ENCODE peak calls at places on chromosomes 2 and 18, in nine cellular contexts. One of them, this sample, is unnamed.

GRCh38 chr2:214069254-214069653 is 341.6 kb upstream of the VWC2L start:
- DNase-seq in heart left ventricle: no peak
- DNase-seq in HuH-7.5: peak
- DNase-seq in activated naive CD8-positive, alpha-beta T cell treated with anti-CD3 and anti-CD28 coated beads, Interleukin-2, amount 50 U/mL, for 16 hours: no peak
- DNase-seq in activated naive CD4-positive, alpha-beta T cell treated with Interleukin-2 at 50 U/mL for 16 hours: no peak
- DNase-seq in RWPE1: peak
- DNase-seq in CD8-positive, alpha-beta T cell: no peak
- DNase-seq in lower leg skin: peak
- DNase-seq in left ventricle myocardium superior: no peak
- DNase-seq in this sample: no peak

GRCh38 chr2:105926960-105927678 is 182.4 kb downstream of the NCK2 start:
- DNase-seq in activated naive CD8-positive, alpha-beta T cell treated with anti-CD3 and anti-CD28 coated beads, Interleukin-2, amount 50 U/mL, for 16 hours: peak
- DNase-seq in RWPE1: no peak
- DNase-seq in activated naive CD4-positive, alpha-beta T cell treated with Interleukin-2 at 50 U/mL for 16 hours: peak
- DNase-seq in lower leg skin: no peak
- DNase-seq in heart left ventricle: no peak
- DNase-seq in CD8-positive, alpha-beta T cell: peak
- DNase-seq in left ventricle myocardium superior: no peak
- DNase-seq in HuH-7.5: no peak
- DNase-seq in this sample: peak

GRCh38 chr2:40184551-40184950 is 267.3 kb downstream of the SLC8A1 start:
- DNase-seq in left ventricle myocardium superior: no peak
- DNase-seq in activated naive CD8-positive, alpha-beta T cell treated with anti-CD3 and anti-CD28 coated beads, Interleukin-2, amount 50 U/mL, for 16 hours: no peak
- DNase-seq in activated naive CD4-positive, alpha-beta T cell treated with Interleukin-2 at 50 U/mL for 16 hours: no peak
- DNase-seq in CD8-positive, alpha-beta T cell: no peak
- DNase-seq in RWPE1: no peak
- DNase-seq in heart left ventricle: no peak
- DNase-seq in HuH-7.5: no peak
- DNase-seq in lower leg skin: no peak
- DNase-seq in this sample: no peak

GRCh38 chr2:234887277-234887676 is 64.5 kb upstream of the SH3BP4 start:
- DNase-seq in activated naive CD4-positive, alpha-beta T cell treated with Interleukin-2 at 50 U/mL for 16 hours: no peak
- DNase-seq in lower leg skin: no peak
- DNase-seq in HuH-7.5: no peak
- DNase-seq in left ventricle myocardium superior: no peak
- DNase-seq in RWPE1: no peak
- DNase-seq in heart left ventricle: no peak
- DNase-seq in activated naive CD8-positive, alpha-beta T cell treated with anti-CD3 and anti-CD28 coated beads, Interleukin-2, amount 50 U/mL, for 16 hours: no peak
- DNase-seq in CD8-positive, alpha-beta T cell: no peak
- DNase-seq in this sample: peak

GRCh38 chr2:68465081-68465916 is 1.8 kb downstream of the FBXO48 start:
- DNase-seq in HuH-7.5: no peak
- DNase-seq in left ventricle myocardium superior: no peak
- DNase-seq in activated naive CD4-positive, alpha-beta T cell treated with Interleukin-2 at 50 U/mL for 16 hours: peak
- DNase-seq in RWPE1: no peak
- DNase-seq in heart left ventricle: no peak
- DNase-seq in CD8-positive, alpha-beta T cell: no peak
- DNase-seq in activated naive CD8-positive, alpha-beta T cell treated with anti-CD3 and anti-CD28 coated beads, Interleukin-2, amount 50 U/mL, for 16 hours: no peak
- DNase-seq in lower leg skin: no peak
- DNase-seq in this sample: no peak

GRCh38 chr2:200509608-200510433 is at the start of gene KCTD18:
- DNase-seq in heart left ventricle: peak
- DNase-seq in left ventricle myocardium superior: peak
- DNase-seq in activated naive CD8-positive, alpha-beta T cell treated with anti-CD3 and anti-CD28 coated beads, Interleukin-2, amount 50 U/mL, for 16 hours: peak
- DNase-seq in activated naive CD4-positive, alpha-beta T cell treated with Interleukin-2 at 50 U/mL for 16 hours: peak
- DNase-seq in CD8-positive, alpha-beta T cell: peak
- DNase-seq in RWPE1: peak
- DNase-seq in HuH-7.5: peak
- DNase-seq in lower leg skin: peak
- DNase-seq in this sample: peak

GRCh38 chr2:169694894-169695260 is 608 bp downstream of the PHOSPHO2 start:
- DNase-seq in activated naive CD4-positive, alpha-beta T cell treated with Interleukin-2 at 50 U/mL for 16 hours: no peak
- DNase-seq in heart left ventricle: no peak
- DNase-seq in CD8-positive, alpha-beta T cell: no peak
- DNase-seq in left ventricle myocardium superior: no peak
- DNase-seq in lower leg skin: no peak
- DNase-seq in activated naive CD8-positive, alpha-beta T cell treated with anti-CD3 and anti-CD28 coated beads, Interleukin-2, amount 50 U/mL, for 16 hours: no peak
- DNase-seq in RWPE1: no peak
- DNase-seq in HuH-7.5: no peak
- DNase-seq in this sample: no peak

GRCh38 chr18:45657357-45658335 is 42.4 kb downstream of the SLC14A2 start:
- DNase-seq in heart left ventricle: no peak
- DNase-seq in activated naive CD8-positive, alpha-beta T cell treated with anti-CD3 and anti-CD28 coated beads, Interleukin-2, amount 50 U/mL, for 16 hours: no peak
- DNase-seq in activated naive CD4-positive, alpha-beta T cell treated with Interleukin-2 at 50 U/mL for 16 hours: no peak
- DNase-seq in HuH-7.5: no peak
- DNase-seq in RWPE1: no peak
- DNase-seq in CD8-positive, alpha-beta T cell: peak
- DNase-seq in lower leg skin: no peak
- DNase-seq in left ventricle myocardium superior: no peak
- DNase-seq in this sample: no peak

GRCh38 chr2:58521803-58522602 is 280.9 kb upstream of the FANCL start:
- DNase-seq in RWPE1: no peak
- DNase-seq in activated naive CD4-positive, alpha-beta T cell treated with Interleukin-2 at 50 U/mL for 16 hours: no peak
- DNase-seq in CD8-positive, alpha-beta T cell: no peak
- DNase-seq in left ventricle myocardium superior: no peak
- DNase-seq in HuH-7.5: no peak
- DNase-seq in lower leg skin: no peak
- DNase-seq in activated naive CD8-positive, alpha-beta T cell treated with anti-CD3 and anti-CD28 coated beads, Interleukin-2, amount 50 U/mL, for 16 hours: no peak
- DNase-seq in heart left ventricle: no peak
- DNase-seq in this sample: no peak

GRCh38 chr2:170170281-170171035 is 7.5 kb upstream of the MYO3B start:
- DNase-seq in lower leg skin: no peak
- DNase-seq in CD8-positive, alpha-beta T cell: no peak
- DNase-seq in heart left ventricle: no peak
- DNase-seq in left ventricle myocardium superior: no peak
- DNase-seq in activated naive CD8-positive, alpha-beta T cell treated with anti-CD3 and anti-CD28 coated beads, Interleukin-2, amount 50 U/mL, for 16 hours: no peak
- DNase-seq in RWPE1: no peak
- DNase-seq in activated naive CD4-positive, alpha-beta T cell treated with Interleukin-2 at 50 U/mL for 16 hours: no peak
- DNase-seq in HuH-7.5: no peak
- DNase-seq in this sample: peak

GRCh38 chr2:132416080-132416911 is at the start of gene GPR39:
- DNase-seq in HuH-7.5: peak
- DNase-seq in lower leg skin: peak
- DNase-seq in left ventricle myocardium superior: peak
- DNase-seq in activated naive CD4-positive, alpha-beta T cell treated with Interleukin-2 at 50 U/mL for 16 hours: no peak
- DNase-seq in activated naive CD8-positive, alpha-beta T cell treated with anti-CD3 and anti-CD28 coated beads, Interleukin-2, amount 50 U/mL, for 16 hours: no peak
- DNase-seq in RWPE1: peak
- DNase-seq in heart left ventricle: peak
- DNase-seq in CD8-positive, alpha-beta T cell: no peak
- DNase-seq in this sample: peak

GRCh38 chr18:63161032-63161727 is 158.4 kb downstream of the BCL2 start:
- DNase-seq in lower leg skin: no peak
- DNase-seq in left ventricle myocardium superior: no peak
- DNase-seq in activated naive CD4-positive, alpha-beta T cell treated with Interleukin-2 at 50 U/mL for 16 hours: peak
- DNase-seq in heart left ventricle: no peak
- DNase-seq in CD8-positive, alpha-beta T cell: no peak
- DNase-seq in RWPE1: no peak
- DNase-seq in activated naive CD8-positive, alpha-beta T cell treated with anti-CD3 and anti-CD28 coated beads, Interleukin-2, amount 50 U/mL, for 16 hours: no peak
- DNase-seq in HuH-7.5: no peak
- DNase-seq in this sample: no peak

GRCh38 chr2:43484323-43484930 is 111.4 kb downstream of the THADA start:
- DNase-seq in lower leg skin: no peak
- DNase-seq in activated naive CD8-positive, alpha-beta T cell treated with anti-CD3 and anti-CD28 coated beads, Interleukin-2, amount 50 U/mL, for 16 hours: no peak
- DNase-seq in activated naive CD4-positive, alpha-beta T cell treated with Interleukin-2 at 50 U/mL for 16 hours: no peak
- DNase-seq in left ventricle myocardium superior: no peak
- DNase-seq in HuH-7.5: no peak
- DNase-seq in RWPE1: peak
- DNase-seq in heart left ventricle: no peak
- DNase-seq in CD8-positive, alpha-beta T cell: no peak
- DNase-seq in this sample: no peak

GRCh38 chr2:193793914-193794313 is 1599.2 kb upstream of the TMEFF2 start:
- DNase-seq in activated naive CD8-positive, alpha-beta T cell treated with anti-CD3 and anti-CD28 coated beads, Interleukin-2, amount 50 U/mL, for 16 hours: no peak
- DNase-seq in activated naive CD4-positive, alpha-beta T cell treated with Interleukin-2 at 50 U/mL for 16 hours: no peak
- DNase-seq in CD8-positive, alpha-beta T cell: no peak
- DNase-seq in RWPE1: peak
- DNase-seq in HuH-7.5: no peak
- DNase-seq in heart left ventricle: no peak
- DNase-seq in left ventricle myocardium superior: no peak
- DNase-seq in lower leg skin: no peak
- DNase-seq in this sample: no peak

GRCh38 chr2:189751080-189751658 is 11.4 kb downstream of the OSGEPL1 start:
- DNase-seq in activated naive CD8-positive, alpha-beta T cell treated with anti-CD3 and anti-CD28 coated beads, Interleukin-2, amount 50 U/mL, for 16 hours: no peak
- DNase-seq in lower leg skin: no peak
- DNase-seq in heart left ventricle: no peak
- DNase-seq in activated naive CD4-positive, alpha-beta T cell treated with Interleukin-2 at 50 U/mL for 16 hours: peak
- DNase-seq in RWPE1: peak
- DNase-seq in CD8-positive, alpha-beta T cell: peak
- DNase-seq in left ventricle myocardium superior: no peak
- DNase-seq in HuH-7.5: peak
- DNase-seq in this sample: peak

GRCh38 chr18:23234619-23235018 is 99.3 kb downstream of the CABLES1 start:
- DNase-seq in activated naive CD8-positive, alpha-beta T cell treated with anti-CD3 and anti-CD28 coated beads, Interleukin-2, amount 50 U/mL, for 16 hours: no peak
- DNase-seq in lower leg skin: no peak
- DNase-seq in heart left ventricle: no peak
- DNase-seq in HuH-7.5: no peak
- DNase-seq in activated naive CD4-positive, alpha-beta T cell treated with Interleukin-2 at 50 U/mL for 16 hours: no peak
- DNase-seq in left ventricle myocardium superior: no peak
- DNase-seq in RWPE1: no peak
- DNase-seq in CD8-positive, alpha-beta T cell: no peak
- DNase-seq in this sample: no peak

GRCh38 chr2:241072151-241072550 is 29.9 kb downstream of the MTERF4 start:
- DNase-seq in lower leg skin: no peak
- DNase-seq in activated naive CD8-positive, alpha-beta T cell treated with anti-CD3 and anti-CD28 coated beads, Interleukin-2, amount 50 U/mL, for 16 hours: no peak
- DNase-seq in left ventricle myocardium superior: no peak
- DNase-seq in heart left ventricle: no peak
- DNase-seq in activated naive CD4-positive, alpha-beta T cell treated with Interleukin-2 at 50 U/mL for 16 hours: no peak
- DNase-seq in HuH-7.5: no peak
- DNase-seq in CD8-positive, alpha-beta T cell: no peak
- DNase-seq in RWPE1: no peak
- DNase-seq in this sample: no peak

GRCh38 chr2:75634945-75635344 is 11.6 kb upstream of the MRPL19 start:
- DNase-seq in RWPE1: peak
- DNase-seq in heart left ventricle: no peak
- DNase-seq in activated naive CD8-positive, alpha-beta T cell treated with anti-CD3 and anti-CD28 coated beads, Interleukin-2, amount 50 U/mL, for 16 hours: no peak
- DNase-seq in HuH-7.5: no peak
- DNase-seq in CD8-positive, alpha-beta T cell: no peak
- DNase-seq in left ventricle myocardium superior: no peak
- DNase-seq in activated naive CD4-positive, alpha-beta T cell treated with Interleukin-2 at 50 U/mL for 16 hours: no peak
- DNase-seq in lower leg skin: no peak
- DNase-seq in this sample: no peak

GRCh38 chr18:3983351-3983969 is 471.6 kb downstream of the DLGAP1 start:
- DNase-seq in CD8-positive, alpha-beta T cell: no peak
- DNase-seq in activated naive CD8-positive, alpha-beta T cell treated with anti-CD3 and anti-CD28 coated beads, Interleukin-2, amount 50 U/mL, for 16 hours: no peak
- DNase-seq in HuH-7.5: no peak
- DNase-seq in heart left ventricle: no peak
- DNase-seq in activated naive CD4-positive, alpha-beta T cell treated with Interleukin-2 at 50 U/mL for 16 hours: no peak
- DNase-seq in lower leg skin: no peak
- DNase-seq in left ventricle myocardium superior: no peak
- DNase-seq in RWPE1: peak
- DNase-seq in this sample: no peak

GRCh38 chr2:13481201-13481600 is 764.5 kb downstream of the TRIB2 start:
- DNase-seq in RWPE1: no peak
- DNase-seq in left ventricle myocardium superior: no peak
- DNase-seq in activated naive CD4-positive, alpha-beta T cell treated with Interleukin-2 at 50 U/mL for 16 hours: no peak
- DNase-seq in activated naive CD8-positive, alpha-beta T cell treated with anti-CD3 and anti-CD28 coated beads, Interleukin-2, amount 50 U/mL, for 16 hours: no peak
- DNase-seq in lower leg skin: no peak
- DNase-seq in CD8-positive, alpha-beta T cell: no peak
- DNase-seq in heart left ventricle: no peak
- DNase-seq in HuH-7.5: no peak
- DNase-seq in this sample: no peak

GRCh38 chr2:215010390-215010789 is 128.0 kb downstream of the ABCA12 start:
- DNase-seq in CD8-positive, alpha-beta T cell: no peak
- DNase-seq in HuH-7.5: no peak
- DNase-seq in left ventricle myocardium superior: no peak
- DNase-seq in lower leg skin: no peak
- DNase-seq in activated naive CD8-positive, alpha-beta T cell treated with anti-CD3 and anti-CD28 coated beads, Interleukin-2, amount 50 U/mL, for 16 hours: no peak
- DNase-seq in heart left ventricle: no peak
- DNase-seq in activated naive CD4-positive, alpha-beta T cell treated with Interleukin-2 at 50 U/mL for 16 hours: no peak
- DNase-seq in RWPE1: no peak
- DNase-seq in this sample: no peak

GRCh38 chr18:46728219-46728930 is 28.5 kb downstream of the ST8SIA5 start:
- DNase-seq in lower leg skin: no peak
- DNase-seq in heart left ventricle: no peak
- DNase-seq in CD8-positive, alpha-beta T cell: no peak
- DNase-seq in HuH-7.5: no peak
- DNase-seq in left ventricle myocardium superior: no peak
- DNase-seq in activated naive CD8-positive, alpha-beta T cell treated with anti-CD3 and anti-CD28 coated beads, Interleukin-2, amount 50 U/mL, for 16 hours: no peak
- DNase-seq in RWPE1: no peak
- DNase-seq in activated naive CD4-positive, alpha-beta T cell treated with Interleukin-2 at 50 U/mL for 16 hours: no peak
- DNase-seq in this sample: no peak

GRCh38 chr2:1663621-1664020 is 80.7 kb downstream of the PXDN start:
- DNase-seq in activated naive CD8-positive, alpha-beta T cell treated with anti-CD3 and anti-CD28 coated beads, Interleukin-2, amount 50 U/mL, for 16 hours: no peak
- DNase-seq in left ventricle myocardium superior: peak
- DNase-seq in lower leg skin: no peak
- DNase-seq in RWPE1: no peak
- DNase-seq in HuH-7.5: no peak
- DNase-seq in heart left ventricle: peak
- DNase-seq in activated naive CD4-positive, alpha-beta T cell treated with Interleukin-2 at 50 U/mL for 16 hours: no peak
- DNase-seq in CD8-positive, alpha-beta T cell: no peak
- DNase-seq in this sample: no peak

GRCh38 chr18:80200171-80200931 is 47.0 kb downstream of the PARD6G start:
- DNase-seq in CD8-positive, alpha-beta T cell: no peak
- DNase-seq in activated naive CD8-positive, alpha-beta T cell treated with anti-CD3 and anti-CD28 coated beads, Interleukin-2, amount 50 U/mL, for 16 hours: no peak
- DNase-seq in lower leg skin: peak
- DNase-seq in HuH-7.5: peak
- DNase-seq in left ventricle myocardium superior: no peak
- DNase-seq in RWPE1: no peak
- DNase-seq in heart left ventricle: no peak
- DNase-seq in activated naive CD4-positive, alpha-beta T cell treated with Interleukin-2 at 50 U/mL for 16 hours: no peak
- DNase-seq in this sample: no peak

GRCh38 chr18:8084160-8084559 is 517.0 kb downstream of the PTPRM start:
- DNase-seq in HuH-7.5: no peak
- DNase-seq in RWPE1: peak
- DNase-seq in lower leg skin: no peak
- DNase-seq in heart left ventricle: peak
- DNase-seq in CD8-positive, alpha-beta T cell: no peak
- DNase-seq in activated naive CD8-positive, alpha-beta T cell treated with anti-CD3 and anti-CD28 coated beads, Interleukin-2, amount 50 U/mL, for 16 hours: no peak
- DNase-seq in activated naive CD4-positive, alpha-beta T cell treated with Interleukin-2 at 50 U/mL for 16 hours: no peak
- DNase-seq in left ventricle myocardium superior: peak
- DNase-seq in this sample: peak

GRCh38 chr2:201357216-201357615 is at the start of gene FLACC1:
- DNase-seq in heart left ventricle: no peak
- DNase-seq in left ventricle myocardium superior: no peak
- DNase-seq in CD8-positive, alpha-beta T cell: no peak
- DNase-seq in activated naive CD8-positive, alpha-beta T cell treated with anti-CD3 and anti-CD28 coated beads, Interleukin-2, amount 50 U/mL, for 16 hours: no peak
- DNase-seq in HuH-7.5: no peak
- DNase-seq in RWPE1: peak
- DNase-seq in activated naive CD4-positive, alpha-beta T cell treated with Interleukin-2 at 50 U/mL for 16 hours: no peak
- DNase-seq in lower leg skin: no peak
- DNase-seq in this sample: peak

GRCh38 chr18:62211323-62211828 is 24.3 kb downstream of the RELCH start:
- DNase-seq in RWPE1: no peak
- DNase-seq in heart left ventricle: no peak
- DNase-seq in HuH-7.5: no peak
- DNase-seq in activated naive CD4-positive, alpha-beta T cell treated with Interleukin-2 at 50 U/mL for 16 hours: no peak
- DNase-seq in lower leg skin: no peak
- DNase-seq in activated naive CD8-positive, alpha-beta T cell treated with anti-CD3 and anti-CD28 coated beads, Interleukin-2, amount 50 U/mL, for 16 hours: no peak
- DNase-seq in left ventricle myocardium superior: no peak
- DNase-seq in CD8-positive, alpha-beta T cell: no peak
- DNase-seq in this sample: no peak

GRCh38 chr18:37006742-37007141 is 177.8 kb downstream of the KIAA1328 start:
- DNase-seq in activated naive CD4-positive, alpha-beta T cell treated with Interleukin-2 at 50 U/mL for 16 hours: no peak
- DNase-seq in HuH-7.5: no peak
- DNase-seq in left ventricle myocardium superior: no peak
- DNase-seq in lower leg skin: no peak
- DNase-seq in heart left ventricle: no peak
- DNase-seq in activated naive CD8-positive, alpha-beta T cell treated with anti-CD3 and anti-CD28 coated beads, Interleukin-2, amount 50 U/mL, for 16 hours: no peak
- DNase-seq in RWPE1: no peak
- DNase-seq in CD8-positive, alpha-beta T cell: no peak
- DNase-seq in this sample: no peak

GRCh38 chr2:18792226-18792629 is 202.9 kb upstream of the NT5C1B start:
- DNase-seq in left ventricle myocardium superior: no peak
- DNase-seq in heart left ventricle: no peak
- DNase-seq in RWPE1: no peak
- DNase-seq in lower leg skin: no peak
- DNase-seq in CD8-positive, alpha-beta T cell: no peak
- DNase-seq in HuH-7.5: no peak
- DNase-seq in activated naive CD4-positive, alpha-beta T cell treated with Interleukin-2 at 50 U/mL for 16 hours: no peak
- DNase-seq in activated naive CD8-positive, alpha-beta T cell treated with anti-CD3 and anti-CD28 coated beads, Interleukin-2, amount 50 U/mL, for 16 hours: no peak
- DNase-seq in this sample: no peak

GRCh38 chr2:223093436-223093839 is 41.4 kb downstream of the KCNE4 start:
- DNase-seq in HuH-7.5: no peak
- DNase-seq in CD8-positive, alpha-beta T cell: no peak
- DNase-seq in activated naive CD4-positive, alpha-beta T cell treated with Interleukin-2 at 50 U/mL for 16 hours: no peak
- DNase-seq in activated naive CD8-positive, alpha-beta T cell treated with anti-CD3 and anti-CD28 coated beads, Interleukin-2, amount 50 U/mL, for 16 hours: no peak
- DNase-seq in heart left ventricle: peak
- DNase-seq in RWPE1: no peak
- DNase-seq in left ventricle myocardium superior: peak
- DNase-seq in lower leg skin: peak
- DNase-seq in this sample: peak

GRCh38 chr2:127080941-127081769 is 25.8 kb downstream of the BIN1 start:
- DNase-seq in lower leg skin: no peak
- DNase-seq in activated naive CD4-positive, alpha-beta T cell treated with Interleukin-2 at 50 U/mL for 16 hours: peak
- DNase-seq in activated naive CD8-positive, alpha-beta T cell treated with anti-CD3 and anti-CD28 coated beads, Interleukin-2, amount 50 U/mL, for 16 hours: peak
- DNase-seq in HuH-7.5: no peak
- DNase-seq in RWPE1: peak
- DNase-seq in left ventricle myocardium superior: no peak
- DNase-seq in CD8-positive, alpha-beta T cell: peak
- DNase-seq in heart left ventricle: no peak
- DNase-seq in this sample: no peak

This sample was measured in body of pancreas.